ENCODE peak calls at places on chromosome 7, in ten cellular contexts. One of them, this sample, is unnamed.

GRCh38 chr7:71208881-71209280 is 76.9 kb downstream of the GALNT17 start:
- DNase-seq in activated gamma-delta T cell treated with anti-CD3 and anti-CD28 coated beads, Interleukin-2, amount 50 U/mL, for 16 hours: no peak
- DNase-seq in AG08395: no peak
- DNase-seq in T47D: no peak
- DNase-seq in substantia nigra: no peak
- DNase-seq in EH: no peak
- DNase-seq in fibroblast of lung: no peak
- DNase-seq in KBM-7: no peak
- DNase-seq in NCI-H1417: no peak
- DNase-seq in tibial nerve: no peak
- DNase-seq in this sample: no peak

GRCh38 chr7:69748530-69748929 is 150.3 kb downstream of the AUTS2 start:
- DNase-seq in activated gamma-delta T cell treated with anti-CD3 and anti-CD28 coated beads, Interleukin-2, amount 50 U/mL, for 16 hours: no peak
- DNase-seq in AG08395: peak
- DNase-seq in T47D: no peak
- DNase-seq in substantia nigra: no peak
- DNase-seq in EH: no peak
- DNase-seq in fibroblast of lung: no peak
- DNase-seq in KBM-7: no peak
- DNase-seq in NCI-H1417: no peak
- DNase-seq in tibial nerve: no peak
- DNase-seq in this sample: peak

GRCh38 chr7:73397521-73397934 is 36.0 kb upstream of the FZD9 start:
- DNase-seq in activated gamma-delta T cell treated with anti-CD3 and anti-CD28 coated beads, Interleukin-2, amount 50 U/mL, for 16 hours: no peak
- DNase-seq in AG08395: no peak
- DNase-seq in T47D: no peak
- DNase-seq in substantia nigra: no peak
- DNase-seq in EH: no peak
- DNase-seq in fibroblast of lung: no peak
- DNase-seq in KBM-7: no peak
- DNase-seq in NCI-H1417: no peak
- DNase-seq in tibial nerve: no peak
- DNase-seq in this sample: peak

GRCh38 chr7:2024227-2024918 is 208.4 kb downstream of the MAD1L1 start:
- DNase-seq in activated gamma-delta T cell treated with anti-CD3 and anti-CD28 coated beads, Interleukin-2, amount 50 U/mL, for 16 hours: no peak
- DNase-seq in AG08395: no peak
- DNase-seq in T47D: no peak
- DNase-seq in substantia nigra: no peak
- DNase-seq in EH: peak
- DNase-seq in fibroblast of lung: no peak
- DNase-seq in KBM-7: peak
- DNase-seq in NCI-H1417: no peak
- DNase-seq in tibial nerve: no peak
- DNase-seq in this sample: no peak

GRCh38 chr7:30971840-30972563 is 8.2 kb downstream of the GHRHR start:
- DNase-seq in activated gamma-delta T cell treated with anti-CD3 and anti-CD28 coated beads, Interleukin-2, amount 50 U/mL, for 16 hours: no peak
- DNase-seq in AG08395: no peak
- DNase-seq in T47D: no peak
- DNase-seq in substantia nigra: no peak
- DNase-seq in EH: no peak
- DNase-seq in fibroblast of lung: no peak
- DNase-seq in KBM-7: no peak
- DNase-seq in NCI-H1417: no peak
- DNase-seq in tibial nerve: no peak
- DNase-seq in this sample: no peak

GRCh38 chr7:2962860-2963259 is 80.8 kb downstream of the CARD11 start:
- DNase-seq in activated gamma-delta T cell treated with anti-CD3 and anti-CD28 coated beads, Interleukin-2, amount 50 U/mL, for 16 hours: no peak
- DNase-seq in AG08395: no peak
- DNase-seq in T47D: no peak
- DNase-seq in substantia nigra: no peak
- DNase-seq in EH: no peak
- DNase-seq in fibroblast of lung: no peak
- DNase-seq in KBM-7: peak
- DNase-seq in NCI-H1417: no peak
- DNase-seq in tibial nerve: no peak
- DNase-seq in this sample: no peak

GRCh38 chr7:101833799-101834198 is 16.4 kb downstream of the CUX1 start:
- DNase-seq in activated gamma-delta T cell treated with anti-CD3 and anti-CD28 coated beads, Interleukin-2, amount 50 U/mL, for 16 hours: no peak
- DNase-seq in AG08395: no peak
- DNase-seq in T47D: no peak
- DNase-seq in substantia nigra: no peak
- DNase-seq in EH: no peak
- DNase-seq in fibroblast of lung: no peak
- DNase-seq in KBM-7: no peak
- DNase-seq in NCI-H1417: no peak
- DNase-seq in tibial nerve: no peak
- DNase-seq in this sample: no peak

GRCh38 chr7:102992820-102993531 is 80.2 kb downstream of the LRRC17 start:
- DNase-seq in activated gamma-delta T cell treated with anti-CD3 and anti-CD28 coated beads, Interleukin-2, amount 50 U/mL, for 16 hours: no peak
- DNase-seq in AG08395: peak
- DNase-seq in T47D: no peak
- DNase-seq in substantia nigra: no peak
- DNase-seq in EH: peak
- DNase-seq in fibroblast of lung: no peak
- DNase-seq in KBM-7: peak
- DNase-seq in NCI-H1417: no peak
- DNase-seq in tibial nerve: no peak
- DNase-seq in this sample: no peak

GRCh38 chr7:34281260-34281659 is 375.9 kb downstream of the BMPER start:
- DNase-seq in activated gamma-delta T cell treated with anti-CD3 and anti-CD28 coated beads, Interleukin-2, amount 50 U/mL, for 16 hours: no peak
- DNase-seq in AG08395: no peak
- DNase-seq in T47D: no peak
- DNase-seq in substantia nigra: no peak
- DNase-seq in EH: peak
- DNase-seq in fibroblast of lung: no peak
- DNase-seq in KBM-7: peak
- DNase-seq in NCI-H1417: no peak
- DNase-seq in tibial nerve: no peak
- DNase-seq in this sample: no peak

GRCh38 chr7:14207711-14208110 is 218.2 kb upstream of the ETV1 start:
- DNase-seq in activated gamma-delta T cell treated with anti-CD3 and anti-CD28 coated beads, Interleukin-2, amount 50 U/mL, for 16 hours: no peak
- DNase-seq in AG08395: no peak
- DNase-seq in T47D: no peak
- DNase-seq in substantia nigra: no peak
- DNase-seq in EH: no peak
- DNase-seq in fibroblast of lung: no peak
- DNase-seq in KBM-7: no peak
- DNase-seq in NCI-H1417: no peak
- DNase-seq in tibial nerve: no peak
- DNase-seq in this sample: no peak

GRCh38 chr7:50610521-50611277 is 45.5 kb upstream of the DDC start:
- DNase-seq in activated gamma-delta T cell treated with anti-CD3 and anti-CD28 coated beads, Interleukin-2, amount 50 U/mL, for 16 hours: peak
- DNase-seq in AG08395: peak
- DNase-seq in T47D: no peak
- DNase-seq in substantia nigra: no peak
- DNase-seq in EH: peak
- DNase-seq in fibroblast of lung: peak
- DNase-seq in KBM-7: no peak
- DNase-seq in NCI-H1417: no peak
- DNase-seq in tibial nerve: no peak
- DNase-seq in this sample: no peak

GRCh38 chr7:102974366-102975236 is 61.8 kb downstream of the LRRC17 start:
- DNase-seq in activated gamma-delta T cell treated with anti-CD3 and anti-CD28 coated beads, Interleukin-2, amount 50 U/mL, for 16 hours: no peak
- DNase-seq in AG08395: no peak
- DNase-seq in T47D: no peak
- DNase-seq in substantia nigra: no peak
- DNase-seq in EH: no peak
- DNase-seq in fibroblast of lung: no peak
- DNase-seq in KBM-7: peak
- DNase-seq in NCI-H1417: no peak
- DNase-seq in tibial nerve: no peak
- DNase-seq in this sample: no peak

GRCh38 chr7:117819558-117819957 is 53.7 kb downstream of the CTTNBP2 start:
- DNase-seq in activated gamma-delta T cell treated with anti-CD3 and anti-CD28 coated beads, Interleukin-2, amount 50 U/mL, for 16 hours: no peak
- DNase-seq in AG08395: no peak
- DNase-seq in T47D: no peak
- DNase-seq in substantia nigra: no peak
- DNase-seq in EH: no peak
- DNase-seq in fibroblast of lung: no peak
- DNase-seq in KBM-7: no peak
- DNase-seq in NCI-H1417: no peak
- DNase-seq in tibial nerve: no peak
- DNase-seq in this sample: no peak

GRCh38 chr7:107312418-107312817 is 143.6 kb downstream of the HBP1 start:
- DNase-seq in activated gamma-delta T cell treated with anti-CD3 and anti-CD28 coated beads, Interleukin-2, amount 50 U/mL, for 16 hours: no peak
- DNase-seq in AG08395: no peak
- DNase-seq in T47D: no peak
- DNase-seq in substantia nigra: no peak
- DNase-seq in EH: peak
- DNase-seq in fibroblast of lung: no peak
- DNase-seq in KBM-7: no peak
- DNase-seq in NCI-H1417: no peak
- DNase-seq in tibial nerve: no peak
- DNase-seq in this sample: no peak

GRCh38 chr7:88169717-88170320 is 50.0 kb downstream of the SRI start:
- DNase-seq in activated gamma-delta T cell treated with anti-CD3 and anti-CD28 coated beads, Interleukin-2, amount 50 U/mL, for 16 hours: no peak
- DNase-seq in AG08395: peak
- DNase-seq in T47D: peak
- DNase-seq in substantia nigra: no peak
- DNase-seq in EH: peak
- DNase-seq in fibroblast of lung: peak
- DNase-seq in KBM-7: peak
- DNase-seq in NCI-H1417: peak
- DNase-seq in tibial nerve: no peak
- DNase-seq in this sample: peak

GRCh38 chr7:2516194-2516555 is 3.4 kb upstream of the LFNG start:
- DNase-seq in activated gamma-delta T cell treated with anti-CD3 and anti-CD28 coated beads, Interleukin-2, amount 50 U/mL, for 16 hours: no peak
- DNase-seq in AG08395: peak
- DNase-seq in T47D: no peak
- DNase-seq in substantia nigra: no peak
- DNase-seq in EH: peak
- DNase-seq in fibroblast of lung: no peak
- DNase-seq in KBM-7: no peak
- DNase-seq in NCI-H1417: peak
- DNase-seq in tibial nerve: no peak
- DNase-seq in this sample: no peak

GRCh38 chr7:68321076-68321639 is 1277.1 kb upstream of the AUTS2 start:
- DNase-seq in activated gamma-delta T cell treated with anti-CD3 and anti-CD28 coated beads, Interleukin-2, amount 50 U/mL, for 16 hours: no peak
- DNase-seq in AG08395: peak
- DNase-seq in T47D: no peak
- DNase-seq in substantia nigra: no peak
- DNase-seq in EH: no peak
- DNase-seq in fibroblast of lung: no peak
- DNase-seq in KBM-7: peak
- DNase-seq in NCI-H1417: peak
- DNase-seq in tibial nerve: no peak
- DNase-seq in this sample: peak

GRCh38 chr7:44280993-44281721 is 44.2 kb downstream of the CAMK2B start:
- DNase-seq in activated gamma-delta T cell treated with anti-CD3 and anti-CD28 coated beads, Interleukin-2, amount 50 U/mL, for 16 hours: no peak
- DNase-seq in AG08395: no peak
- DNase-seq in T47D: no peak
- DNase-seq in substantia nigra: no peak
- DNase-seq in EH: no peak
- DNase-seq in fibroblast of lung: no peak
- DNase-seq in KBM-7: no peak
- DNase-seq in NCI-H1417: no peak
- DNase-seq in tibial nerve: no peak
- DNase-seq in this sample: no peak